ENCODE peak calls at places on chromosomes 2 and 18, in nine cellular contexts. One of them, this sample, is unnamed.

GRCh38 chr2:239790721-239791120 is 234.4 kb downstream of the NDUFA10 start:
- DNase-seq in gastrocnemius medialis: no peak
- DNase-seq in CD4-positive, alpha-beta T cell: no peak
- DNase-seq in psoas muscle: no peak
- DNase-seq in dorsolateral prefrontal cortex: no peak
- DNase-seq in transverse colon: peak; percentile 2
- DNase-seq in endodermal cell: no peak
- DNase-seq in upper lobe of right lung: peak; percentile 59
- DNase-seq in MM.1S: no peak
- DNase-seq in this sample: no peak

GRCh38 chr2:88074854-88075292 is 7.2 kb downstream of the SMYD1 start:
- DNase-seq in gastrocnemius medialis: no peak
- DNase-seq in CD4-positive, alpha-beta T cell: no peak
- DNase-seq in psoas muscle: no peak
- DNase-seq in dorsolateral prefrontal cortex: no peak
- DNase-seq in transverse colon: no peak
- DNase-seq in endodermal cell: no peak
- DNase-seq in upper lobe of right lung: no peak
- DNase-seq in MM.1S: no peak
- DNase-seq in this sample: no peak

GRCh38 chr2:98480598-98480997 is 35.9 kb downstream of the INPP4A start:
- DNase-seq in gastrocnemius medialis: no peak
- DNase-seq in CD4-positive, alpha-beta T cell: no peak
- DNase-seq in psoas muscle: no peak
- DNase-seq in dorsolateral prefrontal cortex: no peak
- DNase-seq in transverse colon: no peak
- DNase-seq in endodermal cell: no peak
- DNase-seq in upper lobe of right lung: no peak
- DNase-seq in MM.1S: no peak
- DNase-seq in this sample: no peak

GRCh38 chr18:37483221-37483971 is 82.2 kb downstream of the CELF4 start:
- DNase-seq in gastrocnemius medialis: no peak
- DNase-seq in CD4-positive, alpha-beta T cell: no peak
- DNase-seq in psoas muscle: no peak
- DNase-seq in dorsolateral prefrontal cortex: no peak
- DNase-seq in transverse colon: no peak
- DNase-seq in endodermal cell: peak; percentile 82
- DNase-seq in upper lobe of right lung: no peak
- DNase-seq in MM.1S: peak; percentile 46
- DNase-seq in this sample: no peak

GRCh38 chr18:63159590-63159989 is 160.0 kb downstream of the BCL2 start:
- DNase-seq in gastrocnemius medialis: no peak
- DNase-seq in CD4-positive, alpha-beta T cell: no peak
- DNase-seq in psoas muscle: no peak
- DNase-seq in dorsolateral prefrontal cortex: no peak
- DNase-seq in transverse colon: peak; percentile 39
- DNase-seq in endodermal cell: no peak
- DNase-seq in upper lobe of right lung: no peak
- DNase-seq in MM.1S: peak; percentile 78
- DNase-seq in this sample: no peak

GRCh38 chr2:9991829-9992273 is 40.4 kb downstream of the GRHL1 start:
- DNase-seq in gastrocnemius medialis: no peak
- DNase-seq in CD4-positive, alpha-beta T cell: no peak
- DNase-seq in psoas muscle: no peak
- DNase-seq in dorsolateral prefrontal cortex: no peak
- DNase-seq in transverse colon: no peak
- DNase-seq in endodermal cell: no peak
- DNase-seq in upper lobe of right lung: no peak
- DNase-seq in MM.1S: no peak
- DNase-seq in this sample: no peak

GRCh38 chr2:16861154-16861929 is 195.7 kb upstream of the CYRIA start:
- DNase-seq in gastrocnemius medialis: no peak
- DNase-seq in CD4-positive, alpha-beta T cell: no peak
- DNase-seq in psoas muscle: no peak
- DNase-seq in dorsolateral prefrontal cortex: no peak
- DNase-seq in transverse colon: no peak
- DNase-seq in endodermal cell: no peak
- DNase-seq in upper lobe of right lung: no peak
- DNase-seq in MM.1S: no peak
- DNase-seq in this sample: no peak

GRCh38 chr2:211447545-211447944 is 891.1 kb downstream of the CPS1 start:
- DNase-seq in gastrocnemius medialis: no peak
- DNase-seq in CD4-positive, alpha-beta T cell: no peak
- DNase-seq in psoas muscle: no peak
- DNase-seq in dorsolateral prefrontal cortex: no peak
- DNase-seq in transverse colon: no peak
- DNase-seq in endodermal cell: no peak
- DNase-seq in upper lobe of right lung: no peak
- DNase-seq in MM.1S: no peak
- DNase-seq in this sample: no peak

GRCh38 chr2:191657977-191658376 is 20.0 kb upstream of the NABP1 start:
- DNase-seq in gastrocnemius medialis: no peak
- DNase-seq in CD4-positive, alpha-beta T cell: no peak
- DNase-seq in psoas muscle: no peak
- DNase-seq in dorsolateral prefrontal cortex: no peak
- DNase-seq in transverse colon: no peak
- DNase-seq in endodermal cell: no peak
- DNase-seq in upper lobe of right lung: no peak
- DNase-seq in MM.1S: no peak
- DNase-seq in this sample: no peak

GRCh38 chr2:47626664-47627063 is 156.3 kb upstream of the MSH6 start:
- DNase-seq in gastrocnemius medialis: no peak
- DNase-seq in CD4-positive, alpha-beta T cell: no peak
- DNase-seq in psoas muscle: no peak
- DNase-seq in dorsolateral prefrontal cortex: no peak
- DNase-seq in transverse colon: no peak
- DNase-seq in endodermal cell: no peak
- DNase-seq in upper lobe of right lung: no peak
- DNase-seq in MM.1S: no peak
- DNase-seq in this sample: no peak

GRCh38 chr2:74525717-74526648 is at the start of gene DQX1:
- DNase-seq in gastrocnemius medialis: no peak
- DNase-seq in CD4-positive, alpha-beta T cell: no peak
- DNase-seq in psoas muscle: no peak
- DNase-seq in dorsolateral prefrontal cortex: no peak
- DNase-seq in transverse colon: peak; percentile 71
- DNase-seq in endodermal cell: peak; percentile 81
- DNase-seq in upper lobe of right lung: no peak
- DNase-seq in MM.1S: peak; percentile 34
- DNase-seq in this sample: no peak

GRCh38 chr18:9536354-9537152 is 61.2 kb downstream of the RALBP1 start:
- DNase-seq in gastrocnemius medialis: no peak
- DNase-seq in CD4-positive, alpha-beta T cell: no peak
- DNase-seq in psoas muscle: no peak
- DNase-seq in dorsolateral prefrontal cortex: no peak
- DNase-seq in transverse colon: no peak
- DNase-seq in endodermal cell: no peak
- DNase-seq in upper lobe of right lung: no peak
- DNase-seq in MM.1S: no peak
- DNase-seq in this sample: no peak

GRCh38 chr2:96330407-96330806 is 5.2 kb upstream of the NCAPH start:
- DNase-seq in gastrocnemius medialis: no peak
- DNase-seq in CD4-positive, alpha-beta T cell: no peak
- DNase-seq in psoas muscle: no peak
- DNase-seq in dorsolateral prefrontal cortex: no peak
- DNase-seq in transverse colon: no peak
- DNase-seq in endodermal cell: no peak
- DNase-seq in upper lobe of right lung: no peak
- DNase-seq in MM.1S: no peak
- DNase-seq in this sample: no peak

GRCh38 chr2:75199428-75200011 is at the start of gene TACR1:
- DNase-seq in gastrocnemius medialis: peak; percentile 17
- DNase-seq in CD4-positive, alpha-beta T cell: peak; percentile 27
- DNase-seq in psoas muscle: peak; percentile 84
- DNase-seq in dorsolateral prefrontal cortex: peak; percentile 72
- DNase-seq in transverse colon: peak; percentile 50
- DNase-seq in endodermal cell: peak; percentile 81
- DNase-seq in upper lobe of right lung: peak; percentile 79
- DNase-seq in MM.1S: peak; percentile 85
- DNase-seq in this sample: peak; percentile 86

GRCh38 chr2:215427585-215427984 is 8.3 kb downstream of the FN1 start:
- DNase-seq in gastrocnemius medialis: no peak
- DNase-seq in CD4-positive, alpha-beta T cell: no peak
- DNase-seq in psoas muscle: no peak
- DNase-seq in dorsolateral prefrontal cortex: no peak
- DNase-seq in transverse colon: no peak
- DNase-seq in endodermal cell: no peak
- DNase-seq in upper lobe of right lung: no peak
- DNase-seq in MM.1S: no peak
- DNase-seq in this sample: no peak

GRCh38 chr2:135815269-135815668 is 21.7 kb downstream of the LCT start:
- DNase-seq in gastrocnemius medialis: no peak
- DNase-seq in CD4-positive, alpha-beta T cell: no peak
- DNase-seq in psoas muscle: no peak
- DNase-seq in dorsolateral prefrontal cortex: no peak
- DNase-seq in transverse colon: no peak
- DNase-seq in endodermal cell: no peak
- DNase-seq in upper lobe of right lung: no peak
- DNase-seq in MM.1S: no peak
- DNase-seq in this sample: no peak

GRCh38 chr2:239277401-239278085 is 123.3 kb downstream of the HDAC4 start:
- DNase-seq in gastrocnemius medialis: no peak
- DNase-seq in CD4-positive, alpha-beta T cell: no peak
- DNase-seq in psoas muscle: no peak
- DNase-seq in dorsolateral prefrontal cortex: peak; percentile 2
- DNase-seq in transverse colon: peak; percentile 6
- DNase-seq in endodermal cell: no peak
- DNase-seq in upper lobe of right lung: peak; percentile 53
- DNase-seq in MM.1S: no peak
- DNase-seq in this sample: peak; percentile 8

GRCh38 chr18:45384137-45384998 is 230.9 kb upstream of the SLC14A2 start:
- DNase-seq in gastrocnemius medialis: peak; percentile 51
- DNase-seq in CD4-positive, alpha-beta T cell: peak; percentile 1
- DNase-seq in psoas muscle: peak; percentile 62
- DNase-seq in dorsolateral prefrontal cortex: peak; percentile 42
- DNase-seq in transverse colon: peak; percentile 54
- DNase-seq in endodermal cell: peak; percentile 87
- DNase-seq in upper lobe of right lung: no peak
- DNase-seq in MM.1S: peak; percentile 62
- DNase-seq in this sample: peak; percentile 73

GRCh38 chr18:39839782-39840181 is 2115.3 kb upstream of the PIK3C3 start:
- DNase-seq in gastrocnemius medialis: no peak
- DNase-seq in CD4-positive, alpha-beta T cell: no peak
- DNase-seq in psoas muscle: no peak
- DNase-seq in dorsolateral prefrontal cortex: no peak
- DNase-seq in transverse colon: no peak
- DNase-seq in endodermal cell: no peak
- DNase-seq in upper lobe of right lung: no peak
- DNase-seq in MM.1S: no peak
- DNase-seq in this sample: no peak

GRCh38 chr18:39835303-39836030 is 2119.6 kb upstream of the PIK3C3 start:
- DNase-seq in gastrocnemius medialis: no peak
- DNase-seq in CD4-positive, alpha-beta T cell: no peak
- DNase-seq in psoas muscle: no peak
- DNase-seq in dorsolateral prefrontal cortex: no peak
- DNase-seq in transverse colon: no peak
- DNase-seq in endodermal cell: no peak
- DNase-seq in upper lobe of right lung: no peak
- DNase-seq in MM.1S: no peak
- DNase-seq in this sample: no peak

GRCh38 chr18:39840406-39840805 is 2114.6 kb upstream of the PIK3C3 start:
- DNase-seq in gastrocnemius medialis: no peak
- DNase-seq in CD4-positive, alpha-beta T cell: no peak
- DNase-seq in psoas muscle: no peak
- DNase-seq in dorsolateral prefrontal cortex: no peak
- DNase-seq in transverse colon: no peak
- DNase-seq in endodermal cell: no peak
- DNase-seq in upper lobe of right lung: no peak
- DNase-seq in MM.1S: no peak
- DNase-seq in this sample: no peak

GRCh38 chr18:39841133-39842041 is 2113.6 kb upstream of the PIK3C3 start:
- DNase-seq in gastrocnemius medialis: no peak
- DNase-seq in CD4-positive, alpha-beta T cell: no peak
- DNase-seq in psoas muscle: peak; percentile 39
- DNase-seq in dorsolateral prefrontal cortex: peak; percentile 63
- DNase-seq in transverse colon: peak; percentile 41
- DNase-seq in endodermal cell: peak; percentile 89
- DNase-seq in upper lobe of right lung: peak; percentile 68
- DNase-seq in MM.1S: no peak
- DNase-seq in this sample: peak; percentile 44

DNA sequence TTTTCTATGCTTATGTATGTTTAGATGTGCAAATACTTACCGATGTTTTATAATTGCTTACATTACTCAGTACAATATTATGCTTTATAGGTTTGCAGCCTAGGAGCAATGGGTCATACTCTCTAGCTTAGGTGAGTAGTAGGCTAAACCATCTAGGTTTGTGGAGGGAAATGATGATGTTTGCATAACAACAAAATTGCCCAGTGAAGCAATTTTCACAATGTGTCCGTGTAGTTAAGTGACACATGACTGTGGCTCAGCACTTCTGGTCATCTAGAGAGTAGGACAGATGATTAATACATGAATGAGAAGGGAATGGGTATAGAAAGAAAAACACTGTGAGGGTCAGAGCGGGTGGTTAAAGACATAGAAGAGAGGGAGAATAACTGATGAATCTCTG is 2116.2 kb upstream of the PIK3C3 start:
- DNase-seq in gastrocnemius medialis: no peak
- DNase-seq in CD4-positive, alpha-beta T cell: no peak
- DNase-seq in psoas muscle: no peak
- DNase-seq in dorsolateral prefrontal cortex: no peak
- DNase-seq in transverse colon: no peak
- DNase-seq in endodermal cell: no peak
- DNase-seq in upper lobe of right lung: no peak
- DNase-seq in MM.1S: no peak
- DNase-seq in this sample: no peak
- H3K27ac ChIP-seq in gastrocnemius medialis: no peak overlapping the region
- H3K27ac ChIP-seq in CD4-positive, alpha-beta T cell: no peak overlapping the region
- H3K27ac ChIP-seq in psoas muscle: no peak overlapping the region
- H3K27ac ChIP-seq in dorsolateral prefrontal cortex: no peak overlapping the region
- H3K27ac ChIP-seq in transverse colon: no peak overlapping the region
- H3K27ac ChIP-seq in endodermal cell: no peak overlapping the region
- H3K27ac ChIP-seq in upper lobe of right lung: no peak overlapping the region
- H3K27ac ChIP-seq in MM.1S: no peak overlapping the region
- H3K27ac ChIP-seq in this sample: no peak overlapping the region

GRCh38 chr18:13271512-13271911 is 53.0 kb downstream of the LDLRAD4 start:
- DNase-seq in gastrocnemius medialis: no peak
- DNase-seq in CD4-positive, alpha-beta T cell: no peak
- DNase-seq in psoas muscle: no peak
- DNase-seq in dorsolateral prefrontal cortex: no peak
- DNase-seq in transverse colon: no peak
- DNase-seq in endodermal cell: peak; percentile 35
- DNase-seq in upper lobe of right lung: peak; percentile 41
- DNase-seq in MM.1S: no peak
- DNase-seq in this sample: peak; percentile 70
- H3K27ac ChIP-seq in gastrocnemius medialis: no peak overlapping the region
- H3K27ac ChIP-seq in CD4-positive, alpha-beta T cell: no peak overlapping the region
- H3K27ac ChIP-seq in psoas muscle: no peak overlapping the region
- H3K27ac ChIP-seq in dorsolateral prefrontal cortex: no peak overlapping the region
- H3K27ac ChIP-seq in transverse colon: no peak overlapping the region
- H3K27ac ChIP-seq in endodermal cell: no peak overlapping the region
- H3K27ac ChIP-seq in upper lobe of right lung: no peak overlapping the region
- H3K27ac ChIP-seq in MM.1S: no peak overlapping the region
- H3K27ac ChIP-seq in this sample: peak overlapping the region; percentile 84

GRCh38 chr2:43592443-43592842 is 3.4 kb downstream of the THADA start:
- DNase-seq in gastrocnemius medialis: no peak
- DNase-seq in CD4-positive, alpha-beta T cell: no peak
- DNase-seq in psoas muscle: no peak
- DNase-seq in dorsolateral prefrontal cortex: no peak
- DNase-seq in transverse colon: no peak
- DNase-seq in endodermal cell: no peak
- DNase-seq in upper lobe of right lung: no peak
- DNase-seq in MM.1S: no peak
- DNase-seq in this sample: no peak
- H3K27ac ChIP-seq in gastrocnemius medialis: no peak overlapping the region
- H3K27ac ChIP-seq in CD4-positive, alpha-beta T cell: no peak overlapping the region
- H3K27ac ChIP-seq in psoas muscle: no peak overlapping the region
- H3K27ac ChIP-seq in dorsolateral prefrontal cortex: no peak overlapping the region
- H3K27ac ChIP-seq in transverse colon: no peak overlapping the region
- H3K27ac ChIP-seq in endodermal cell: no peak overlapping the region
- H3K27ac ChIP-seq in upper lobe of right lung: no peak overlapping the region
- H3K27ac ChIP-seq in MM.1S: no peak overlapping the region
- H3K27ac ChIP-seq in this sample: no peak overlapping the region

GRCh38 chr2:234517971-234518370 is 21.1 kb upstream of the ARL4C start:
- DNase-seq in gastrocnemius medialis: no peak
- DNase-seq in CD4-positive, alpha-beta T cell: no peak
- DNase-seq in psoas muscle: no peak
- DNase-seq in dorsolateral prefrontal cortex: no peak
- DNase-seq in transverse colon: no peak
- DNase-seq in endodermal cell: no peak
- DNase-seq in upper lobe of right lung: no peak
- DNase-seq in MM.1S: no peak
- DNase-seq in this sample: no peak
- H3K27ac ChIP-seq in gastrocnemius medialis: no peak overlapping the region
- H3K27ac ChIP-seq in CD4-positive, alpha-beta T cell: no peak overlapping the region
- H3K27ac ChIP-seq in psoas muscle: no peak overlapping the region
- H3K27ac ChIP-seq in dorsolateral prefrontal cortex: no peak overlapping the region
- H3K27ac ChIP-seq in transverse colon: no peak overlapping the region
- H3K27ac ChIP-seq in endodermal cell: no peak overlapping the region
- H3K27ac ChIP-seq in upper lobe of right lung: no peak overlapping the region
- H3K27ac ChIP-seq in MM.1S: no peak overlapping the region
- H3K27ac ChIP-seq in this sample: no peak overlapping the region

This sample was measured in right cardiac atrium.